ENCODE peak calls at places on chromosomes 2 and 18, in nine cellular contexts. J is GM12878, F is mesenchymal stem cell, U is PC-3, L is H9, H is fibroblast of lung, C is neuronal stem cell, Z is GM23248, I is IMR-90. O is an unnamed sample.

GRCh38 chr2:74177697-74178096 is 982 bp downstream of the MOB1A start:
- DNase-seq in J (no peak), I (no peak), H (peak), U (no peak), L (no peak), F (no peak), Z (peak), C (no peak), O (no peak)

GRCh38 chr2:238925816-238926215 is 77.9 kb downstream of the TWIST2 start:
- DNase-seq in U (no peak), J (no peak), C (no peak), I (no peak), Z (no peak), F (no peak), H (no peak), L (no peak), O (no peak)

GRCh38 chr2:20443276-20443920 is 3.5 kb upstream of the RHOB start:
- DNase-seq in H (peak), L (no peak), Z (peak), J (no peak), C (peak), F (peak), U (peak), I (peak), O (no peak)

GRCh38 chr2:40412456-40412855 is 39.4 kb downstream of the SLC8A1 start:
- DNase-seq in H (no peak), L (no peak), I (peak), C (no peak), J (no peak), U (peak), F (no peak), Z (peak), O (no peak)

GRCh38 chr18:42183746-42184145 is 228.7 kb downstream of the PIK3C3 start:
- DNase-seq in I (peak), U (peak), F (peak), Z (peak), C (no peak), L (no peak), J (no peak), H (peak), O (no peak)

GRCh38 chr2:88442501-88442900 is 10.0 kb downstream of the FOXI3 start:
- DNase-seq in C (no peak), F (no peak), I (no peak), J (no peak), U (no peak), Z (no peak), L (no peak), H (no peak), O (no peak)

GRCh38 chr2:88489181-88489580 is 36.7 kb upstream of the FOXI3 start:
- DNase-seq in H (no peak), Z (no peak), U (no peak), J (no peak), I (no peak), F (no peak), C (no peak), L (no peak), O (no peak)

GRCh38 chr18:68147728-68148127 is 567.2 kb downstream of the TMX3 start:
- DNase-seq in I (peak), J (no peak), H (peak), L (no peak), U (no peak), Z (peak), F (peak), C (no peak), O (no peak)

GRCh38 chr2:233453111-233453915 is 99.0 kb downstream of the DGKD start:
- DNase-seq in I (no peak), L (no peak), Z (no peak), F (no peak), J (no peak), H (no peak), U (no peak), C (no peak), O (no peak)

GRCh38 chr18:75376004-75376403 is 51.5 kb downstream of the SMIM21 start:
- DNase-seq in U (peak), L (no peak), J (no peak), F (no peak), H (no peak), Z (no peak), I (no peak), C (no peak), O (no peak)

GRCh38 chr2:88038263-88039105 is 17.1 kb downstream of the KRCC1 start:
- DNase-seq in C (no peak), I (peak), J (no peak), U (peak), H (peak), L (no peak), Z (peak), F (peak), O (no peak)

GRCh38 chr2:229714080-229714735 is at the start of gene DNER:
- DNase-seq in L (peak), J (no peak), H (no peak), F (no peak), Z (peak), U (peak), I (no peak), C (peak), O (no peak)

GRCh38 chr18:67035026-67035425 is 431.1 kb upstream of the CDH19 start:
- DNase-seq in Z (no peak), F (no peak), L (no peak), U (peak), C (no peak), J (no peak), I (no peak), H (no peak), O (no peak)

GRCh38 chr2:68452168-68452890 is 14.8 kb downstream of the FBXO48 start:
- DNase-seq in I (no peak), F (no peak), Z (no peak), C (no peak), U (no peak), L (no peak), J (no peak), H (no peak), O (no peak)

GRCh38 chr2:177164131-177164530 is 48.5 kb upstream of the HNRNPA3 start:
- DNase-seq in L (no peak), Z (no peak), I (no peak), J (no peak), F (no peak), H (no peak), U (no peak), C (no peak), O (no peak)

GRCh38 chr18:5619381-5619780 is 75.6 kb upstream of the EPB41L3 start:
- DNase-seq in Z (no peak), U (no peak), L (no peak), H (no peak), J (no peak), F (no peak), I (no peak), C (no peak), O (no peak)

GRCh38 chr2:43321446-43321845 is 95.0 kb upstream of the ZFP36L2 start:
- DNase-seq in H (no peak), Z (no peak), U (no peak), C (no peak), I (no peak), J (no peak), F (no peak), L (no peak), O (no peak)

GRCh38 chr2:10332402-10333246 is 29.9 kb downstream of the HPCAL1 start:
- DNase-seq in J (no peak), Z (no peak), C (peak), U (no peak), H (no peak), F (no peak), I (no peak), L (no peak), O (no peak)

GRCh38 chr2:238974061-238974460 is 126.2 kb downstream of the TWIST2 start:
- DNase-seq in C (no peak), L (no peak), I (peak), H (peak), F (peak), Z (peak), U (peak), J (no peak), O (no peak)

GRCh38 chr2:233202531-233202944 is 48.9 kb upstream of the ATG16L1 start:
- DNase-seq in Z (no peak), H (no peak), I (no peak), U (no peak), F (no peak), J (peak), L (no peak), C (no peak), O (no peak)

GRCh38 chr2:233285921-233286320 is 21.7 kb upstream of the SAG start:
- DNase-seq in U (no peak), F (no peak), I (peak), C (no peak), H (no peak), Z (peak), J (no peak), L (no peak), O (no peak)

GRCh38 chr2:222840060-222840802 is 20.6 kb upstream of the ACSL3 start:
- DNase-seq in U (no peak), I (no peak), F (no peak), C (no peak), J (no peak), H (no peak), Z (no peak), L (no peak), O (no peak)

GRCh38 chr18:48833701-48834394 is 116.9 kb downstream of the SMAD7 start:
- DNase-seq in I (peak), L (peak), H (no peak), Z (no peak), U (peak), C (no peak), F (peak), J (no peak), O (no peak)

GRCh38 chr18:77170850-77171410 is 38.3 kb upstream of the MBP start:
- DNase-seq in J (no peak), Z (no peak), I (no peak), C (no peak), L (no peak), U (no peak), F (no peak), H (no peak), O (no peak)

GRCh38 chr2:241063093-241063551 is 39.0 kb downstream of the MTERF4 start:
- DNase-seq in Z (no peak), L (peak), F (no peak), C (no peak), U (no peak), H (no peak), J (no peak), I (no peak), O (no peak)

GRCh38 chr18:36023336-36023735 is 44.0 kb downstream of the RPRD1A start:
- DNase-seq in I (no peak), Z (no peak), L (no peak), F (no peak), H (no peak), U (no peak), J (no peak), C (no peak), O (no peak)

GRCh38 chr2:20592106-20593071 is 58.5 kb downstream of the HS1BP3 start:
- DNase-seq in C (no peak), I (no peak), L (peak), H (no peak), J (no peak), U (no peak), F (no peak), Z (no peak), O (no peak)

GRCh38 chr2:28377984-28378678 is 14.5 kb upstream of the FOSL2 start:
- DNase-seq in Z (no peak), J (no peak), I (no peak), U (peak), L (no peak), H (no peak), C (no peak), F (no peak), O (no peak)

GRCh38 chr2:240433973-240434727 is 1.3 kb upstream of the GPC1 start:
- DNase-seq in J (no peak), L (peak), I (peak), H (peak), F (peak), C (no peak), Z (peak), U (peak), O (no peak)

GRCh38 chr2:67130526-67131309 is 266.4 kb upstream of the ETAA1 start:
- DNase-seq in L (no peak), U (peak), I (peak), Z (no peak), H (peak), F (peak), J (no peak), C (no peak), O (no peak)

GRCh38 chr2:240988571-240989271 is 9.7 kb upstream of the SNED1 start:
- DNase-seq in F (no peak), H (no peak), Z (no peak), L (no peak), I (no peak), U (no peak), J (no peak), C (no peak), O (no peak)

GRCh38 chr2:18525236-18525635 is 35.2 kb downstream of the RDH14 start:
- DNase-seq in J (no peak), Z (no peak), F (no peak), U (no peak), I (no peak), L (no peak), H (no peak), C (no peak), O (no peak)

GRCh38 chr2:187912956-187913355 is 358.7 kb upstream of the TFPI start:
- DNase-seq in H (no peak), Z (peak), U (peak), C (no peak), I (no peak), J (no peak), L (no peak), F (no peak), O (no peak)

GRCh38 chr2:187917535-187917934 is 363.3 kb upstream of the TFPI start:
- DNase-seq in Z (peak), L (no peak), U (peak), J (no peak), F (peak), H (peak), I (peak), C (no peak), O (no peak)

GRCh38 chr2:187918996-187919821 is 365.0 kb upstream of the TFPI start:
- DNase-seq in J (no peak), I (no peak), C (no peak), L (no peak), Z (no peak), F (no peak), U (no peak), H (no peak), O (no peak)

GRCh38 chr2:187916799-187917198 is 362.6 kb upstream of the TFPI start:
- DNase-seq in C (no peak), L (no peak), J (no peak), H (no peak), F (no peak), Z (no peak), U (peak), I (no peak), O (no peak)

DNA sequence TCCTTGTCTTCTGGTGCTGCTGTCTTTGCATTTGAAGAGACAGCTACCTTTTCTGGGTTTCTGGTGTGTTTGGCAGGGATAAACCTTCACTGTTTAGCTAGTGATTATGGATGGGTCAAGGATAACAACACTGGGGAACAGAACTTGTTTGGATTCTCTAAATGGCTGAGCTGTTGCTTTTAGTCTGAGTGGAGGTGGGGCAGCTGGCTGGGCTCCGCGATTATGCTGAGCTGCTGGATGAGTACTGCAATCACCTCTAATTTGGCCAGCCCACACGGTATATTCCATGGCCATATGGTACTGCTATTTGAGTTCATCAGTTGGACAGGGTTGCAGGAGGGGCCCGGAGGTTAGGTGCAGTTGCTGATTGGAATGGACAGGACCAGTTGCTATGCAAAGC is 361.6 kb upstream of the TFPI start:
- DNase-seq in J (no peak), I (no peak), H (no peak), C (no peak), F (no peak), L (no peak), Z (no peak), U (no peak), O (no peak)
- H3K9ac ChIP-seq in J (no peak), I (no peak), H (no peak), C (no peak), F (no peak), L (no peak), Z (no peak), U (no peak), O (no peak)

GRCh38 chr2:64267699-64268098 is 123.5 kb upstream of the PELI1 start:
- DNase-seq in U (no peak), J (no peak), L (peak), Z (no peak), H (no peak), I (no peak), C (no peak), F (no peak), O (no peak)
- H3K9ac ChIP-seq in U (no peak), J (no peak), L (no peak), Z (no peak), H (no peak), I (no peak), C (no peak), F (no peak), O (no peak)

GRCh38 chr2:102145939-102146338 is 3.4 kb downstream of the IL1R1 start:
- DNase-seq in Z (no peak), U (no peak), L (no peak), J (no peak), H (no peak), F (peak), C (no peak), I (no peak), O (no peak)

GRCh38 chr2:102145107-102145506 is 2.6 kb downstream of the IL1R1 start:
- DNase-seq in C (no peak), I (no peak), F (no peak), U (no peak), J (no peak), Z (no peak), L (no peak), H (no peak), O (no peak)

GRCh38 chr2:102143450-102143985 is 972 bp downstream of the IL1R1 start:
- DNase-seq in I (peak), L (no peak), F (peak), Z (peak), H (peak), U (no peak), C (no peak), J (no peak), O (no peak)

GRCh38 chr2:102142829-102143449 is 393 bp downstream of the IL1R1 start:
- DNase-seq in C (peak), I (peak), U (no peak), H (peak), F (peak), Z (peak), J (no peak), L (peak), O (no peak)

GRCh38 chr2:102144128-102144527 is 1.6 kb downstream of the IL1R1 start:
- DNase-seq in I (no peak), F (peak), Z (peak), J (no peak), U (no peak), H (peak), C (no peak), L (no peak), O (no peak)
- H3K9ac ChIP-seq in I (peak), F (peak), Z (peak), J (no peak), U (no peak), H (peak), C (no peak), L (no peak), O (no peak)

GRCh38 chr2:219629976-219630695 is 2.7 kb downstream of the SLC4A3 start:
- DNase-seq in L (no peak), I (no peak), Z (peak), J (no peak), H (no peak), C (no peak), F (no peak), U (no peak), O (no peak)
- H3K9ac ChIP-seq in L (no peak), I (no peak), Z (no peak), J (no peak), H (no peak), C (no peak), F (no peak), U (no peak), O (no peak)

GRCh38 chr2:137172162-137172561 is 406.8 kb downstream of the THSD7B start:
- DNase-seq in Z (peak), U (no peak), J (no peak), L (no peak), F (no peak), H (no peak), I (no peak), C (no peak), O (no peak)
- H3K9ac ChIP-seq in Z (no peak), U (no peak), J (no peak), L (no peak), F (no peak), H (no peak), I (no peak), C (no peak), O (no peak)

GRCh38 chr2:96816836-96817702 is 1.0 kb downstream of the CNNM3 start:
- DNase-seq in F (peak), C (no peak), U (peak), I (peak), H (peak), L (no peak), Z (peak), J (no peak), O (no peak)
- H3K9ac ChIP-seq in F (peak), C (peak), U (peak), I (peak), H (peak), L (peak), Z (peak), J (peak), O (peak)

DNA sequence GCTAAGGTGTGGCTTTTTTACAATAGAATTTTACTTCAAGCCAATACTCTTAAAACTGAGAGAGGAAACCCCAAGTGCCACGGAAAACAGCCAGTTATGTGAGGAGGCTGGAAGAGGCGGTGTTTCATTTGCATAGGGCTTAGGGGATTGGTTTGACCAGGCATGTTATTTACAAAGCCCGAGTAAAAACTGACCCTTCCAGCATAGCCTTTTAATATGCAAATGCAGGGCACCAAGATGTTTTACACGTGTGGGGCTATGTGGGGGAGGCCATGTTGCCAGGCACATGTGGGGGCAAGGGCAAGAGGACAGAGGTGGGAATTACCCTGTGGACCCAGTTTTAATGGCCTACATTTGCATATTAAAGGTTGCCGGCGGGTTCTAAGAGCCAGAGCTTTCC is 11.5 kb upstream of the SUMO1 start:
- DNase-seq in J (no peak), I (no peak), C (no peak), U (no peak), H (no peak), Z (no peak), L (peak), F (no peak), O (no peak)
- H3K9ac ChIP-seq in J (no peak), I (no peak), C (no peak), U (no peak), H (no peak), Z (no peak), L (no peak), F (no peak), O (no peak)

GRCh38 chr2:148885209-148885608 is 10.2 kb downstream of the KIF5C start:
- DNase-seq in L (no peak), U (no peak), Z (no peak), H (no peak), C (no peak), I (no peak), F (no peak), J (no peak), O (no peak)

GRCh38 chr2:148888003-148888501 is 13.0 kb downstream of the KIF5C start:
- DNase-seq in I (no peak), J (no peak), Z (no peak), C (peak), U (no peak), H (no peak), F (no peak), L (peak), O (no peak)

GRCh38 chr2:148882051-148882450 is 7.0 kb downstream of the KIF5C start:
- DNase-seq in C (no peak), I (no peak), J (no peak), L (no peak), U (no peak), F (no peak), Z (no peak), H (no peak), O (no peak)

GRCh38 chr2:148885988-148886387 is 11.0 kb downstream of the KIF5C start:
- DNase-seq in Z (no peak), H (no peak), C (no peak), F (no peak), J (no peak), U (no peak), I (no peak), L (no peak), O (no peak)

GRCh38 chr2:148887349-148888002 is 12.4 kb downstream of the KIF5C start:
- DNase-seq in I (no peak), F (no peak), U (no peak), J (no peak), H (no peak), Z (peak), C (no peak), L (no peak), O (no peak)
- H3K9ac ChIP-seq in I (no peak), F (peak), U (no peak), J (no peak), H (no peak), Z (no peak), C (no peak), L (peak), O (no peak)

DNA sequence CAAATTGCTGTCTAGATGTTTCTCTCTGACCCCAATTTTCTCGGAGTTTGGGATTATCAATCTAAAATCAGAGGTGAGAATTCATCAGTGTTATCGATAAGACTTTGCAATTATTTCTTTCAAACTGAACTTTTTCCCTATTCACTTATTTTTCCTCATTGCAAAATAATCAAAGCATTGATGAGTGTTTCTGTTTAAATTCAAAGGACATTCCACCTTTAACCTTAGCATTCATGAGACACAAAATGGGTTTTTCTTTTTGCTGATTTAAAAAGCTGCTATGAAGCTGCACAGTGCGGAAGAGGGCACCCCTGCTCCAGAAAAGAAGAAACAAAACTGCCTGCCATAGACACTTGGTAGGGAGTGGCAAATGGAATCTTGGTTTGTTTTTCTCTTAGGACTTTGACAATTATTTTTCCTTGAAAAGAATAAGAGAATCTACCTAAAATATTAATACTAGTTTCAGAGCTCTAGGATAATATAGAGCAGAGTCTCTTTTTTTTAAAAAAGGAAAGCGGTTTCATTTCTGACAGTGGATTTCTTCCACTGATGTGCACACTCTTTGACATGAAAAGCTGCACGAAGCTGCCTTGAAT is 203.4 kb downstream of the TGIF1 start:
- DNase-seq in U (no peak), F (no peak), H (peak), Z (no peak), J (no peak), C (no peak), L (no peak), I (no peak), O (no peak)
- H3K9ac ChIP-seq in U (peak), F (peak), H (no peak), Z (peak), J (no peak), C (no peak), L (no peak), I (peak), O (no peak)